ENCODE peak calls at places on chromosomes 16 and 17, in eight cellular contexts. Z, P, A, W, N, K, M and H are unnamed samples.
A peak's percentile ranks its signal among the peaks of the same experiment; 100 is the strongest.

GRCh38 chr17:31696184-31696602 is 162.9 kb downstream of the COPRS start:
- DNase-seq in Z (peak; percentile 96), P (peak; percentile 100), A (peak; percentile 93), W (no peak), N (no peak), K (no peak), M (peak; percentile 44), H (no peak)

GRCh38 chr17:29150191-29150590 is 30.0 kb downstream of the MYO18A start:
- DNase-seq in Z (no peak), P (no peak), A (no peak), W (no peak), N (no peak), K (no peak), M (no peak), H (no peak)

GRCh38 chr16:4714996-4715395 is 19.1 kb downstream of the ANKS3 start:
- DNase-seq in Z (no peak), P (no peak), A (no peak), W (no peak), N (no peak), K (no peak), M (no peak), H (no peak)

GRCh38 chr17:183021-183420 is 1.6 kb upstream of the DOC2B start:
- DNase-seq in Z (no peak), P (no peak), A (no peak), W (no peak), N (no peak), K (no peak), M (no peak), H (no peak)

GRCh38 chr17:14299261-14300093 is 1.4 kb upstream of the HS3ST3B1 start:
- DNase-seq in Z (peak; percentile 54), P (peak; percentile 69), A (no peak), W (no peak), N (no peak), K (no peak), M (no peak), H (peak; percentile 39)

GRCh38 chr17:21689604-21690003 is 2.7 kb upstream of the KCNJ18 start:
- DNase-seq in Z (peak; percentile 73), P (peak; percentile 84), A (peak; percentile 37), W (no peak), N (no peak), K (no peak), M (no peak), H (no peak)

GRCh38 chr17:2059125-2059836 is 4.4 kb downstream of the HIC1 start:
- DNase-seq in Z (no peak), P (no peak), A (no peak), W (no peak), N (no peak), K (no peak), M (no peak), H (no peak)

GRCh38 chr17:57668332-57668731 is 76.8 kb downstream of the CCDC182 start:
- DNase-seq in Z (no peak), P (no peak), A (no peak), W (no peak), N (no peak), K (no peak), M (no peak), H (no peak)

GRCh38 chr16:81040837-81041236 is 5.2 kb downstream of the ATMIN start:
- DNase-seq in Z (no peak), P (peak; percentile 46), A (no peak), W (no peak), N (no peak), K (no peak), M (no peak), H (no peak)

GRCh38 chr17:17751996-17752821 is 71.0 kb downstream of the RAI1 start:
- DNase-seq in Z (peak; percentile 99), P (peak; percentile 92), A (peak; percentile 90), W (peak; percentile 99), N (peak; percentile 96), K (peak; percentile 93), M (peak; percentile 93), H (peak; percentile 96)

GRCh38 chr17:39150795-39151679 is at the start of gene PLXDC1:
- DNase-seq in Z (peak; percentile 59), P (no peak), A (no peak), W (no peak), N (no peak), K (peak; percentile 20), M (no peak), H (no peak)

GRCh38 chr17:66520986-66521385 is 218.6 kb downstream of the PRKCA start:
- DNase-seq in Z (no peak), P (no peak), A (no peak), W (no peak), N (no peak), K (no peak), M (no peak), H (no peak)

GRCh38 chr17:15885770-15886169 is 59.2 kb upstream of the ADORA2B start:
- DNase-seq in Z (no peak), P (no peak), A (no peak), W (no peak), N (no peak), K (no peak), M (no peak), H (no peak)

GRCh38 chr16:65617421-65617820 is 495.6 kb upstream of the CDH11 start:
- DNase-seq in Z (no peak), P (no peak), A (no peak), W (no peak), N (no peak), K (no peak), M (no peak), H (no peak)

GRCh38 chr17:41322264-41322902 is 6.9 kb upstream of the KRTAP17-1 start:
- DNase-seq in Z (peak; percentile 79), P (peak; percentile 76), A (peak; percentile 53), W (peak; percentile 43), N (no peak), K (no peak), M (peak; percentile 21), H (peak; percentile 72)

GRCh38 chr17:46979023-46979870 is at the start of gene RPRML:
- DNase-seq in Z (peak; percentile 70), P (no peak), A (peak; percentile 26), W (peak; percentile 50), N (no peak), K (no peak), M (no peak), H (no peak)

GRCh38 chr16:13036600-13036999 is 135.2 kb downstream of the SHISA9 start:
- DNase-seq in Z (peak; percentile 26), P (peak; percentile 13), A (no peak), W (no peak), N (no peak), K (no peak), M (peak; percentile 35), H (no peak)

GRCh38 chr16:56871172-56871593 is 6.2 kb downstream of the SLC12A3 start:
- DNase-seq in Z (peak; percentile 67), P (peak; percentile 59), A (no peak), W (peak; percentile 73), N (no peak), K (no peak), M (no peak), H (no peak)

GRCh38 chr16:57044931-57045693 is 47.3 kb upstream of the CPNE2 start:
- DNase-seq in Z (no peak), P (no peak), A (no peak), W (no peak), N (no peak), K (no peak), M (no peak), H (no peak)

GRCh38 chr17:72916991-72917390 is 175.5 kb downstream of the SLC39A11 start:
- DNase-seq in Z (no peak), P (peak; percentile 31), A (no peak), W (no peak), N (no peak), K (no peak), M (no peak), H (no peak)

GRCh38 chr17:28471127-28471453 is 2.4 kb upstream of the SLC13A2 start:
- DNase-seq in Z (no peak), P (no peak), A (no peak), W (no peak), N (no peak), K (no peak), M (no peak), H (no peak)

GRCh38 chr17:50274142-50274944 is at the start of gene TMEM92:
- DNase-seq in Z (no peak), P (no peak), A (no peak), W (no peak), N (no peak), K (no peak), M (no peak), H (no peak)

GRCh38 chr16:3187798-3188674 is at the start of gene OR1F1:
- DNase-seq in Z (peak; percentile 47), P (peak; percentile 59), A (peak; percentile 53), W (peak; percentile 58), N (no peak), K (no peak), M (no peak), H (peak; percentile 70)

GRCh38 chr17:47883589-47884426 is 12.2 kb upstream of the SP2 start:
- DNase-seq in Z (no peak), P (no peak), A (no peak), W (no peak), N (no peak), K (no peak), M (no peak), H (no peak)

GRCh38 chr17:60315650-60316049 is 76.3 kb downstream of the USP32 start:
- DNase-seq in Z (no peak), P (no peak), A (no peak), W (no peak), N (no peak), K (no peak), M (no peak), H (no peak)

GRCh38 chr17:65552214-65552613 is 9.2 kb downstream of the AXIN2 start:
- DNase-seq in Z (no peak), P (peak; percentile 48), A (no peak), W (no peak), N (no peak), K (no peak), M (no peak), H (no peak)

GRCh38 chr17:38415250-38416194 is 12.7 kb upstream of the ARHGAP23 start:
- DNase-seq in Z (peak; percentile 85), P (peak; percentile 76), A (peak; percentile 75), W (peak; percentile 63), N (no peak), K (no peak), M (no peak), H (no peak)

GRCh38 chr16:50309527-50310307 is 43.4 kb downstream of the ADCY7 start:
- DNase-seq in Z (peak; percentile 24), P (no peak), A (no peak), W (no peak), N (no peak), K (peak; percentile 5), M (no peak), H (no peak)

GRCh38 chr16:17491140-17491662 is 20.4 kb upstream of the XYLT1 start:
- DNase-seq in Z (no peak), P (no peak), A (no peak), W (no peak), N (no peak), K (no peak), M (no peak), H (no peak)

GRCh38 chr17:6166492-6167179 is 96.5 kb downstream of the WSCD1 start:
- DNase-seq in Z (no peak), P (no peak), A (no peak), W (no peak), N (no peak), K (no peak), M (no peak), H (no peak)

GRCh38 chr17:78774956-78775571 is 7.0 kb downstream of the CYTH1 start:
- DNase-seq in Z (no peak), P (no peak), A (no peak), W (no peak), N (peak; percentile 33), K (no peak), M (no peak), H (peak; percentile 82)

GRCh38 chr17:3689262-3690093 is 6.5 kb downstream of the P2RX5 start:
- DNase-seq in Z (no peak), P (no peak), A (no peak), W (no peak), N (no peak), K (no peak), M (no peak), H (no peak)

GRCh38 chr16:89095401-89095974 is 1.8 kb downstream of the ACSF3 start:
- DNase-seq in Z (no peak), P (no peak), A (peak; percentile 30), W (peak; percentile 55), N (no peak), K (no peak), M (no peak), H (no peak)

GRCh38 chr17:7307686-7308624 is 527 bp downstream of the EIF5A start:
- DNase-seq in Z (peak; percentile 61), P (peak; percentile 39), A (peak; percentile 47), W (no peak), N (no peak), K (peak; percentile 56), M (peak; percentile 51), H (peak; percentile 56)